ENCODE peak calls at places on chromosome 17, in five cellular contexts. N is progenitor cell of endocrine pancreas, O is esophagus squamous epithelium, Z is BJ, R is heart left ventricle. W is an unnamed sample.

GRCh38 chr17:30997842-30998241 is 27.0 kb downstream of the RNF135 start:
- DNase-seq in N (no peak), O (no peak), Z (no peak), R (no peak), W (no peak)

GRCh38 chr17:7673239-7673638 is 14.1 kb downstream of the TP53 start:
- DNase-seq in N (no peak), O (no peak), Z (no peak), R (no peak), W (no peak)

GRCh38 chr17:67024736-67025135 is 19.6 kb upstream of the CACNG1 start:
- DNase-seq in N (no peak), O (no peak), Z (no peak), R (no peak), W (no peak)

GRCh38 chr17:2056221-2057129 is 1.6 kb downstream of the HIC1 start:
- DNase-seq in N (peak), O (no peak), Z (no peak), R (no peak), W (no peak)

GRCh38 chr17:75096082-75096625 is 8.4 kb downstream of the SLC16A5 start:
- DNase-seq in N (no peak), O (no peak), Z (no peak), R (peak), W (no peak)

GRCh38 chr17:65370669-65371126 is 190.8 kb downstream of the AXIN2 start:
- DNase-seq in N (no peak), O (no peak), Z (no peak), R (no peak), W (no peak)

GRCh38 chr17:28372203-28372944 is 880 bp downstream of the SARM1 start:
- DNase-seq in N (no peak), O (no peak), Z (no peak), R (no peak), W (no peak)

GRCh38 chr17:156094-156621 is 18.8 kb downstream of the SCGB1C2 start:
- DNase-seq in N (no peak), O (no peak), Z (no peak), R (no peak), W (no peak)

GRCh38 chr17:66904760-66905637 is 59.5 kb upstream of the CACNG4 start:
- DNase-seq in N (no peak), O (no peak), Z (no peak), R (peak), W (no peak)

GRCh38 chr17:29612404-29613370 is 10.0 kb downstream of the CORO6 start:
- DNase-seq in N (no peak), O (no peak), Z (no peak), R (no peak), W (no peak)

GRCh38 chr17:41326173-41327145 is 10.9 kb upstream of the KRTAP17-1 start:
- DNase-seq in N (no peak), O (no peak), Z (no peak), R (no peak), W (no peak)

GRCh38 chr17:2798679-2799078 is 2.4 kb downstream of the RAP1GAP2 start:
- DNase-seq in N (no peak), O (no peak), Z (no peak), R (no peak), W (no peak)

GRCh38 chr17:35073991-35074627 is 10.6 kb upstream of the RFFL start:
- DNase-seq in N (no peak), O (no peak), Z (no peak), R (no peak), W (no peak)

GRCh38 chr17:11031787-11032186 is 193.9 kb upstream of the PIRT start:
- DNase-seq in N (no peak), O (no peak), Z (no peak), R (no peak), W (no peak)

GRCh38 chr17:9668532-9668931 is 23.2 kb downstream of the USP43 start:
- DNase-seq in N (no peak), O (no peak), Z (no peak), R (no peak), W (no peak)

GRCh38 chr17:76498886-76499667 is 2.1 kb downstream of the RHBDF2 start:
- DNase-seq in N (no peak), O (no peak), Z (no peak), R (no peak), W (no peak)

GRCh38 chr17:35917519-35918213 is 12.9 kb downstream of the RDM1 start:
- DNase-seq in N (no peak), O (no peak), Z (no peak), R (no peak), W (no peak)

GRCh38 chr17:66564992-66565465 is 262.6 kb downstream of the PRKCA start:
- DNase-seq in N (no peak), O (no peak), Z (no peak), R (no peak), W (no peak)

GRCh38 chr17:14301279-14301760 is 439 bp downstream of the HS3ST3B1 start:
- DNase-seq in N (no peak), O (no peak), Z (no peak), R (no peak), W (no peak)

GRCh38 chr17:32757963-32758362 is 119.0 kb downstream of the MYO1D start:
- DNase-seq in N (no peak), O (no peak), Z (peak), R (no peak), W (no peak)

GRCh38 chr17:4412933-4413831 is 20.6 kb upstream of the SPNS3 start:
- DNase-seq in N (peak), O (peak), Z (no peak), R (peak), W (peak)

GRCh38 chr17:40694584-40694983 is 9.0 kb downstream of the KRT24 start:
- DNase-seq in N (no peak), O (no peak), Z (no peak), R (no peak), W (no peak)

GRCh38 chr17:39062846-39063680 is 88.4 kb downstream of the PLXDC1 start:
- DNase-seq in N (no peak), O (no peak), Z (peak), R (no peak), W (no peak)

GRCh38 chr17:8122923-8123694 is 797 bp downstream of the HES7 start:
- DNase-seq in N (no peak), O (no peak), Z (no peak), R (peak), W (no peak)

GRCh38 chr17:42323268-42323773 is 35.0 kb downstream of the STAT5A start:
- DNase-seq in N (no peak), O (no peak), Z (no peak), R (no peak), W (no peak)

GRCh38 chr17:83204230-83204725 is 124.9 kb downstream of the METRNL start:
- DNase-seq in N (no peak), O (no peak), Z (no peak), R (no peak), W (no peak)

GRCh38 chr17:71176315-71176714 is 944.5 kb upstream of the SOX9 start:
- DNase-seq in N (no peak), O (no peak), Z (no peak), R (no peak), W (no peak)

DNA sequence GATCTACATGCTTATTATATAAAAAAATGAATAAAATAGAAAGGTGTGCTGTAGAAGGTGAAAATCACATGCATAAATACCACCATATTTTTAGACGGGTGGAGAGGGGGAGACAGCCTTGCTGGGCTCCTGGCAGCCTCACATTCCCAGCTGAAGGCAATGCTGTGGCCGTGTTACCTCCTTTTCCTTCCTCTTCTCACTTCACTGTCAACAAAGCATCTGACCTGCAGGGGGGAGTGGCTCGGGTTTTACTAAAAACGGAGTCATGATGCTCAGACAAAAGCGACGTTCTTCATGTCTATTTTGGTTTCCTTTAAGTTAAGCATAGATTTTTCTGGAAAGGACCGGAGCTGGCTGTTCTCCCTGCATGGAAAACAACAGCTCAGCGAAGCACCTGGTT is 5.6 kb upstream of the RPTOR start:
- DNase-seq in N (no peak), O (no peak), Z (no peak), R (no peak), W (no peak)
- TF ChIP-seq CTCF in N (no peak), O (no peak), Z (no peak), R (no peak), W (no peak)

DNA sequence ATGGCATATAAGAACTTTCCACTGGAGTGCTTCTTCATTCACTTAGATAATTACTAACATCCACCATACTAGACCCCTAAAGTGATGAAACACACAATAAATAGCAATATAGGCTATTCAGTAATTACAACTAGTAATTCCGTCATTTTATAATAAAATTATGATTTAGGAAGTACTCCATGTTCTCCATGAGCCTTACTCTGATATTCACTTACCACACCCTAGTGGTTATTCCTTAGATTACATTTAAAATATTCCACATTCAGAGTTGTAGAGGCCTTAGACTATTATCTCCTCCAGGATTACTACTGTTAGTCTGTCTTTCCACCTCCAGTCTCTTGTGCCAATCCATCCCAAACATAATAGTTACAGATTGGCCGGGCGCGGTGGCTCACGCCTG is 62.4 kb downstream of the STH start:
- DNase-seq in N (no peak), O (no peak), Z (no peak), R (no peak), W (no peak)
- TF ChIP-seq CTCF in N (peak), O (no peak), Z (peak), R (peak), W (no peak)

DNA sequence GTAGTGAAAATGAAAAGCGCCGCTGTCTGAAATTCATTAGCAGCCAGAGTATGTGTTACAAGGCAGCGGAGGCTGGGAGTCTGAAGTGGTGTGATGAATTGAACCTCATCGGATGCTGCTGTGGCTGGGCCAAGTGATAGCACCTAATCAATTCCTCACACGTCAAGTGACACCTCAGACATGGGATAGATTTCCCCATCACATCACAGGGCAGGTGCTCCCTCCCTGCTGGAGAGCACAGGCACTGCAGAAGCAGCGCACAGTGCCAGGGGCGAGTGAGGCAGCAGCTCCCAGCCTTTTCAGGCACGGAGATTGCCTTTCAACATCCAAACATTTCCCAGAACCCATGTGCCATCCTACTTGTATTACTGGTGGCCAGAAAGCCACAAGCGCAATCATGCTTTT is 32.2 kb downstream of the DRC3 start:
- DNase-seq in N (no peak), O (no peak), Z (no peak), R (no peak), W (no peak)
- TF ChIP-seq CTCF in N (peak), O (no peak), Z (peak), R (peak), W (peak)

DNA sequence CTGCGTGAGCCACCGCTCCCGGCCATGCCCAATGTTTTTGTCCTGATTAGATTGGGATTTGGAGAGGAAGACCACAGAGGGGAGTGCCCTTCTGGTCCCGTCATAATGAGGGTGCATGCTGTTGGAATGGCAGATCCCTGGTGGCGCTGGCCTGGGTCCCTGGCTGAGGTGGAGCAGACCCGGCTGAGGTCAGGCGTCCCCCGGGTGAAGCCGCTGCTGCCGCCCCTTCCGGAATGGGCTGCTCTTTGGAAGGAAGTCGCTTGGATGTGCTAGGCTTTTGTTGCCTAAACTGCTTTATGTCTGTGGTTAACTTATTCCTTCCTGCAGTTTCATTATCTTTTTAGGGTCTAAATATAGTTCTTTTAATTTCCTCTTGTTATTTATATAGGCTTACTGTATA is 120.3 kb upstream of the CHMP6 start:
- DNase-seq in N (no peak), O (no peak), Z (no peak), R (no peak), W (no peak)
- TF ChIP-seq CTCF in N (no peak), O (no peak), Z (no peak), R (no peak), W (no peak)

GRCh38 chr17:78349831-78350631 is 9.8 kb downstream of the SOCS3 start:
- DNase-seq in N (no peak), O (no peak), Z (no peak), R (no peak), W (no peak)
- TF ChIP-seq CTCF in N (no peak), O (no peak), Z (no peak), R (no peak), W (peak)

GRCh38 chr17:44199553-44200477 is at the start of gene ATXN7L3:
- DNase-seq in N (peak), O (peak), Z (peak), R (peak), W (peak)

GRCh38 chr17:44197107-44197506 is 2.6 kb downstream of the ATXN7L3 start:
- DNase-seq in N (no peak), O (no peak), Z (no peak), R (no peak), W (no peak)

GRCh38 chr17:44200478-44201155 is 933 bp upstream of the ATXN7L3 start:
- DNase-seq in N (no peak), O (no peak), Z (no peak), R (no peak), W (no peak)

GRCh38 chr17:44198721-44199552 is 747 bp downstream of the ATXN7L3 start:
- DNase-seq in N (peak), O (no peak), Z (no peak), R (peak), W (no peak)

GRCh38 chr17:44197980-44198720 is 1.5 kb downstream of the ATXN7L3 start:
- DNase-seq in N (no peak), O (no peak), Z (no peak), R (no peak), W (no peak)
- TF ChIP-seq CTCF in N (no peak), O (no peak), Z (peak), R (peak), W (peak)

DNA sequence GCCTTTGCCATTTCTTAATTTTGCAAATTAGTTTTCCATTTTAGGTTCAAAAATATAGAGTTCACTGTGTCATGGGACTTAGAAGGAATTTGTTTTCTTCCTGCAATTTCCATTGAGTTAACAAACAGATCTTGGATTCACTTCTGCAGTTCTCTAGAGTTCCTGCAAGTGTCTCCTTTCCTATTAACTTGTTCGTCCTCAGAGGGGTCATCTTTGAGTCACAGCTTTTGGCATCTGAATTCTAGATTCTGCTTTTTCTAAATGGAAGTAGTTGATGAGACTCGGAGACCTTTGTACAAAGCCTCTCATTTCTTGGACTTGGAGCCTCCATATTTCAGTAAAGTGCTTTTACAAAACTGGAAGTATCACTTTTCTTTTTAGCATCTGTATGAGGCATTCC is 323.3 kb downstream of the BCAS3 start:
- DNase-seq in N (no peak), O (no peak), Z (no peak), R (no peak), W (peak)
- TF ChIP-seq CTCF in N (no peak), O (no peak), Z (peak), R (peak), W (peak)

GRCh38 chr17:18039535-18040286 is 503 bp downstream of the GID4 start:
- DNase-seq in N (peak), O (no peak), Z (no peak), R (no peak), W (no peak)
- TF ChIP-seq CTCF in N (no peak), O (no peak), Z (no peak), R (no peak), W (no peak)

GRCh38 chr17:20225162-20226115 is 216.3 kb downstream of the SPECC1 start:
- DNase-seq in N (no peak), O (no peak), Z (no peak), R (no peak), W (no peak)

GRCh38 chr17:20228410-20228809 is 219.3 kb downstream of the SPECC1 start:
- DNase-seq in N (no peak), O (no peak), Z (no peak), R (no peak), W (no peak)

GRCh38 chr17:20224379-20224778 is 215.2 kb downstream of the SPECC1 start:
- DNase-seq in N (no peak), O (no peak), Z (no peak), R (no peak), W (no peak)

GRCh38 chr17:20228860-20229259 is 219.7 kb downstream of the SPECC1 start:
- DNase-seq in N (no peak), O (no peak), Z (no peak), R (no peak), W (no peak)

DNA sequence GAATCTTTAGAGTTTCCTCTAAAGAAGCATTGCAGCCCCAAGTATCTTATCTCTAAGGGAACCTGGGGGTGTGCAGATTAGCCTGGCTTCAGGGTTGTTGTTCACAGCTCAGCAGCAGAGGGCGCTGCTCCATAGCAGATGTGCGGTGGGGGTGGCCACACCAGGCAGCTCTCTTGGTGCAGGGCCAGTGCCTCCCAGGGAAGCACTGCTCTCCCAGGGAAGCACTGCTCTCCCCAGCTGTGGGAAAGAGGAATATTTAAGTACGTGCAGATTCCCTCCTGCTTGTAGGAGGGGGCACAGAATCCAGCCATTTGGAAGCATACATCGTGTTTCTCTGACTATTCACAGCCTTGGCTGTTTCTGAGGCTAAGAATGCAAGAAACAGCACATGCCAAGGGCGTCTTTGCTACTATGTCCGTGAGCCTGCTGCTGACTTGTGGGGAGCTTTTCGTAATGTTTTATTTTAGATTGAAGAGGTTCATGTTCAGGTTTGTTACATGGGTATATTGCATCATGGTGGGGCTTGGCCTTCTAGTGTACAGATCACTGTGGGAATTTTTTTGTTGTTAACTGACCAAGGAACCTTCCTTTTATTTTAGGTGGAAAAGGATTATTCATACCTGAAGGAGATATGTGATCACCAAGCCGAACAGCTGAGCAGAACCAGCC is 217.8 kb downstream of the SPECC1 start:
- DNase-seq in N (peak), O (no peak), Z (no peak), R (peak), W (peak)
- TF ChIP-seq CTCF in N (peak), O (peak), Z (peak), R (peak), W (peak)

W was measured in HFF-Myc.